ENCODE peak calls at places on chromosomes 2 and 18, in ten cellular contexts. H is colonic mucosa; S is thyroid gland; I is adrenal gland; L is GM23248; P is right atrium auricular region; G is effector memory CD4-positive, alpha-beta T cell; J is left lung; T is Karpas-422; R is IMR-90. N is an unnamed sample. For H3K4me1, the result is how much of the 10 kb centered on the place peaks cover.

GRCh38 chr18:5628512-5629255 is 84.9 kb upstream of the EPB41L3 start:
- DNase-seq in S (peak), J (peak), L (peak), I (peak), T (no peak), G (no peak), P (peak), R (peak), H (peak), N (no peak)

GRCh38 chr18:23716966-23717365 is 27.7 kb downstream of the LAMA3 start:
- DNase-seq in T (no peak), R (no peak), S (no peak), G (no peak), P (no peak), I (no peak), J (no peak), H (no peak), L (peak), N (no peak)

GRCh38 chr2:120852200-120852815 is 116.6 kb downstream of the GLI2 start:
- DNase-seq in H (no peak), I (no peak), P (no peak), S (no peak), T (no peak), G (no peak), J (no peak), L (no peak), R (no peak), N (no peak)

GRCh38 chr2:71789556-71790219 is 336.3 kb downstream of the DYSF start:
- DNase-seq in R (no peak), P (no peak), T (no peak), H (no peak), G (no peak), L (peak), S (no peak), J (no peak), I (no peak), N (no peak)

GRCh38 chr2:58146707-58147106 is 94.4 kb downstream of the FANCL start:
- DNase-seq in H (no peak), G (no peak), I (no peak), R (peak), T (no peak), L (peak), P (no peak), J (no peak), S (no peak), N (no peak)

GRCh38 chr2:236503100-236503499 is 66.5 kb upstream of the ACKR3 start:
- DNase-seq in J (no peak), T (peak), S (no peak), I (no peak), G (no peak), R (no peak), P (no peak), H (no peak), L (peak), N (no peak)

GRCh38 chr2:177822941-177823340 is 249.6 kb downstream of the PDE11A start:
- DNase-seq in G (no peak), I (no peak), L (no peak), R (no peak), J (no peak), T (no peak), S (no peak), P (no peak), H (no peak), N (no peak)

GRCh38 chr2:150485114-150485870 is 2.2 kb downstream of the RND3 start:
- DNase-seq in S (peak), T (no peak), I (peak), H (peak), P (peak), L (peak), R (peak), G (no peak), J (peak), N (peak)

GRCh38 chr2:219886615-219887014 is 259.2 kb downstream of the SLC4A3 start:
- DNase-seq in T (no peak), J (no peak), G (no peak), S (no peak), R (peak), H (no peak), L (peak), P (no peak), I (no peak), N (no peak)

GRCh38 chr18:32717151-32717550 is 55.7 kb downstream of the KLHL14 start:
- DNase-seq in R (no peak), L (peak), H (no peak), I (no peak), S (no peak), J (no peak), G (no peak), P (no peak), T (no peak), N (no peak)

GRCh38 chr2:31251851-31252250 is 17.9 kb downstream of the EHD3 start:
- DNase-seq in I (no peak), R (no peak), J (no peak), H (no peak), P (no peak), L (no peak), T (peak), G (no peak), S (no peak), N (no peak)

GRCh38 chr18:29160123-29160522 is 983.2 kb upstream of the CDH2 start:
- DNase-seq in T (no peak), S (no peak), H (no peak), G (no peak), L (no peak), J (no peak), R (no peak), I (no peak), P (no peak), N (no peak)

GRCh38 chr18:61980355-61980754 is 87.5 kb upstream of the RNF152 start:
- DNase-seq in L (no peak), T (no peak), H (no peak), J (no peak), G (no peak), R (peak), I (no peak), P (no peak), S (no peak), N (no peak)

GRCh38 chr18:47601608-47602272 is 328.7 kb downstream of the SMAD2 start:
- DNase-seq in G (no peak), R (no peak), L (no peak), J (no peak), H (no peak), S (no peak), P (no peak), I (no peak), T (no peak), N (no peak)

GRCh38 chr2:104855174-104856085 is 1.5 kb downstream of the POU3F3 start:
- DNase-seq in G (no peak), S (no peak), J (no peak), P (no peak), I (no peak), T (no peak), L (no peak), H (no peak), R (no peak), N (no peak)

GRCh38 chr2:28528206-28528605 is 32.3 kb downstream of the PLB1 start:
- DNase-seq in G (no peak), J (no peak), H (no peak), R (no peak), S (no peak), I (no peak), L (no peak), P (no peak), T (no peak), N (no peak)

DNA sequence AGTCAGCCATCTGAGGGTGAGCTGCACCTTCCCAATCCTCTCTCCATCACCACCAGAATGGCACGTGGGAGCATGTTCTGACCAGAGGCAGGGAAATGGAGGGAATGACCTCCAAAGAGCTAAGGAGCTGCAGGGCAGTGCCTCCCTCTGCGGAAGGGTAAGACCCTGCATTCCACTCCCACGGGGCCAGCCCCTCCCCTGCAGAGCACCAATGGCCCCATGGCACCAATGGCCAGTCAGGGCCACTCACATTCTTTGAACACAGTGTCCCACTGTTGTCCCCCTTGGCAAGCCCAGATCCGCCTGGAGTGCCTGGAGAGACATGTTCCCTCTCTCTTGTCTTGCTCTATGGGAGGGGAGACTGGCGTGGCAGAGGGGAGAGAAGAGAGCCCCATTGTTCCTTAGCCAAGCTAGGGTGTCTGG is 164.4 kb downstream of the TNS1 start:
- DNase-seq in T (no peak), L (no peak), H (no peak), J (no peak), S (no peak), R (no peak), P (no peak), G (no peak), I (no peak), N (no peak)
- H3K27ac ChIP-seq in T (no peak), L (peak), H (no peak), J (peak), S (peak), R (no peak), P (peak), G (no peak), I (no peak), N (no peak)

GRCh38 chr2:241107384-241107783 is 5.3 kb upstream of the MTERF4 start:
- DNase-seq in G (no peak), H (no peak), P (no peak), T (no peak), R (no peak), S (no peak), L (no peak), J (no peak), I (no peak), N (no peak)
- H3K4me1 ChIP-seq in G (under half), H (under half), P (under half), T (under half), R (under half), S (under half), L (under half), J (under half), I (under half), N (half or more)

DNA sequence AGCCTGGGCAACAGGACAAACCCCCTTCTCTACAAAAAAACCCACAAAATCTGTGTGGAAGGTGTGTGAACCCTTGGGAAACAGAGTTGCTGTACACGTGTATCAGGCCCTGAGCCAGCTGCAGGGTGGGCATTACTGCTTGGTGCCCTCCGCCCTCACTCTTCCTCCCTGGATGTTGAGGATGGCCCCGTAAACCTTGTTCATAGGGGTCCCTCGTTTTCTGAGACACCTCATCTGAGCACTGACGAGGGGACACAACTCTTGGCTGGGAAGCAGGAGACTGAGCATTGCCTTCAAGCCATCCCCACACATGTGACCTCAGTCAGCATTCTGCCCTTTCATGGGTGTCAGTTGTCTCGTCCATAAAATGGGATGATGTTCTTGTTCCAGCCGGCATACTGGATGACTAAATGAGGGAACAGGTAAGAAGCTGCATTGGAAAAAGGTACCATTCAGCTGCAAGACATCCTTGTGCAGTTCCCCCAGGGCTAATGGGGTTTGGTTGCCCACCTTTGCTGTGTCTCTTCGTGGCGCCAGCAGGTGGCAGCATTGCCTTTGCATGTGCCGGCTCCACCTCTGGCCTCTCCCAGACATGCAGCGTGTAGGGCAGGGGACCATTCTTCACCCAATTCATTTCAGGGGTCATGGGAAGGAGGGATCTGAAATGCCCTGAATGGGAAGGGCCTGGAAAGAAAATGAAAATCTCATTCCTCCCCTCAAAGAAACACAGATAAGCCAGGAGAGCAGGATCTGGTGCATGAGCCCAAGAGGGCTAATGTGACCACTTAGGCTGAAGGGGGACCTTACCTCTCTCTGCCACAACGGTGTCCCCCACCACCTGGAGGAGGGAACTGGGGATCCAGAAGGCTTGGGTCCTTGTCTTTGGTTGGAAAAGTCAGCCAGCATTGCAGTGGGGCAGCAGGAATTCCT is 36.4 kb upstream of the HAAO start:
- DNase-seq in H (peak), L (peak), P (peak), T (peak), J (peak), S (peak), G (peak), R (peak), I (peak), N (peak)
- H3K4me3 ChIP-seq in H (no peak), L (no peak), P (no peak), T (no peak), J (no peak), S (no peak), G (no peak), R (no peak), I (no peak), N (no peak)

GRCh38 chr18:25979358-25979727 is 111.1 kb downstream of the SS18 start:
- DNase-seq in R (no peak), H (no peak), G (no peak), L (no peak), I (no peak), P (no peak), T (no peak), S (no peak), J (no peak), N (no peak)

GRCh38 chr18:25974630-25975077 is 115.8 kb downstream of the SS18 start:
- DNase-seq in T (peak), P (no peak), R (no peak), H (no peak), I (no peak), G (no peak), S (no peak), L (no peak), J (no peak), N (no peak)
- H3K27ac ChIP-seq in T (no peak), P (no peak), R (no peak), H (no peak), I (no peak), G (no peak), S (no peak), L (no peak), J (no peak), N (no peak)